ENCODE peak calls at places on chromosomes 6 and 20, in four cellular contexts. X, K, U and B are unnamed samples.

GRCh38 chr6:52417675-52418111 is 2.4 kb upstream of the EFHC1 start:
- DNase-seq in X (no peak), K (no peak), U (no peak), B (no peak)

GRCh38 chr6:6191476-6191875 is 129.0 kb downstream of the F13A1 start:
- DNase-seq in X (no peak), K (no peak), U (no peak), B (no peak)

GRCh38 chr6:28974505-28974904 is 30.6 kb downstream of the ZNF311 start:
- DNase-seq in X (no peak), K (no peak), U (no peak), B (no peak)

GRCh38 chr20:21184810-21185209 is 58.9 kb downstream of the KIZ start:
- DNase-seq in X (no peak), K (no peak), U (no peak), B (no peak)

GRCh38 chr6:1610497-1611321 is 994 bp downstream of the FOXC1 start:
- DNase-seq in X (no peak), K (no peak), U (no peak), B (no peak)

GRCh38 chr20:25318471-25319240 is 70.8 kb downstream of the PYGB start:
- DNase-seq in X (no peak), K (no peak), U (no peak), B (no peak)

GRCh38 chr6:109840034-109840433 is 138.1 kb upstream of the GPR6 start:
- DNase-seq in X (no peak), K (no peak), U (no peak), B (no peak)

GRCh38 chr20:1265226-1265915 is 723 bp upstream of the SNPH start:
- DNase-seq in X (no peak), K (no peak), U (no peak), B (no peak)

GRCh38 chr6:169424821-169425240 is 171.2 kb upstream of the THBS2 start:
- DNase-seq in X (no peak), K (no peak), U (no peak), B (no peak)

GRCh38 chr6:24522090-24522820 is 27.5 kb downstream of the ALDH5A1 start:
- DNase-seq in X (no peak), K (no peak), U (no peak), B (no peak)

GRCh38 chr20:49713779-49714712 is at the start of gene B4GALT5:
- DNase-seq in X (peak), K (peak), U (peak), B (peak)